ENCODE peak calls at places on chromosome 13, in six cellular contexts. V, Z, X, R, P and M are unnamed samples. For H3K9me3 and H3K27me3, the result is how much of the 10 kb centered on the place peaks cover.

GRCh38 chr13:47678201-47678963 is 322.7 kb downstream of the SUCLA2 start:
- DNase-seq in V (no peak), X (no peak), Z (no peak), R (no peak), P (no peak), M (no peak)

GRCh38 chr13:72886272-72887062 is 104.5 kb downstream of the PIBF1 start:
- DNase-seq in Z (no peak), V (no peak), R (no peak), X (no peak), P (peak), M (no peak)

GRCh38 chr13:28046981-28047380 is 53.4 kb downstream of the FLT3 start:
- DNase-seq in Z (no peak), R (no peak), X (no peak), V (no peak), P (peak), M (peak)

GRCh38 chr13:77511552-77511951 is 24.0 kb upstream of the SCEL start:
- DNase-seq in Z (no peak), X (no peak), R (no peak), V (no peak), P (no peak), M (peak)

GRCh38 chr13:101289764-101290163 is 126.5 kb downstream of the NALCN start:
- DNase-seq in P (peak), V (no peak), R (no peak), X (no peak), Z (no peak), M (peak)

GRCh38 chr13:82698941-82699340 is 1183.3 kb downstream of the SLITRK1 start:
- DNase-seq in V (no peak), X (no peak), Z (no peak), R (no peak), P (no peak), M (no peak)

GRCh38 chr13:84296386-84296785 is 414.1 kb upstream of the SLITRK1 start:
- DNase-seq in Z (no peak), V (no peak), X (no peak), P (no peak), R (no peak), M (no peak)

GRCh38 chr13:89852570-89852969 is 1494.9 kb upstream of the MIR17HG start:
- DNase-seq in V (no peak), R (no peak), X (no peak), P (no peak), Z (no peak), M (no peak)

GRCh38 chr13:47420568-47420967 is 523.7 kb upstream of the HTR2A start:
- DNase-seq in Z (no peak), X (no peak), V (no peak), R (no peak), P (no peak), M (no peak)

GRCh38 chr13:99228737-99229691 is 28.4 kb downstream of the UBAC2 start:
- DNase-seq in P (peak), Z (no peak), X (no peak), V (no peak), R (no peak), M (no peak)

GRCh38 chr13:50526771-50527567 is 316.5 kb downstream of the DLEU7 start:
- DNase-seq in X (no peak), Z (no peak), V (no peak), P (no peak), R (no peak), M (peak)

GRCh38 chr13:51976423-51976822 is 34.8 kb downstream of the ATP7B start:
- DNase-seq in Z (no peak), P (no peak), V (no peak), R (no peak), X (no peak), M (no peak)

GRCh38 chr13:48976677-48977625 is 1.2 kb downstream of the FNDC3A start:
- DNase-seq in X (no peak), P (peak), R (peak), V (no peak), Z (no peak), M (no peak)

GRCh38 chr13:112997188-112998135 is 28.4 kb downstream of the MCF2L start:
- DNase-seq in R (no peak), V (no peak), Z (no peak), P (no peak), X (no peak), M (no peak)

GRCh38 chr13:113880651-113881611 is 17.1 kb upstream of the GAS6 start:
- DNase-seq in X (no peak), R (no peak), Z (no peak), V (no peak), P (no peak), M (peak)

GRCh38 chr13:28534210-28534609 is 39.3 kb upstream of the FLT1 start:
- DNase-seq in P (no peak), R (no peak), V (no peak), X (no peak), Z (no peak), M (no peak)

GRCh38 chr13:107866007-107866665 is 349.2 kb downstream of the LIG4 start:
- DNase-seq in P (peak), V (no peak), Z (no peak), R (no peak), X (no peak), M (peak)

GRCh38 chr13:100707818-100708740 is 33.5 kb upstream of the TMTC4 start:
- DNase-seq in X (no peak), Z (no peak), P (no peak), V (no peak), R (no peak), M (peak)

GRCh38 chr13:68428292-68428691 is 1198.2 kb upstream of the PCDH9 start:
- DNase-seq in R (no peak), X (no peak), Z (no peak), V (no peak), P (no peak), M (no peak)

GRCh38 chr13:86383151-86383550 is 583.9 kb upstream of the SLITRK6 start:
- DNase-seq in P (no peak), V (no peak), R (no peak), X (no peak), Z (no peak), M (no peak)

GRCh38 chr13:31444266-31444862 is 244.6 kb downstream of the B3GLCT start:
- DNase-seq in P (peak), V (peak), R (no peak), X (no peak), Z (no peak), M (no peak)

GRCh38 chr13:44293908-44294735 is 79.5 kb upstream of the SERP2 start:
- DNase-seq in R (no peak), X (no peak), Z (no peak), V (no peak), P (peak), M (no peak)

GRCh38 chr13:114151031-114151430 is 18.6 kb upstream of the RASA3 start:
- DNase-seq in X (no peak), V (no peak), R (no peak), P (no peak), Z (no peak), M (no peak)

GRCh38 chr13:38872693-38873092 is 117.9 kb downstream of the STOML3 start:
- DNase-seq in X (no peak), R (peak), Z (peak), P (peak), V (no peak), M (peak)

GRCh38 chr13:50574731-50575130 is 268.8 kb downstream of the DLEU7 start:
- DNase-seq in V (no peak), X (no peak), P (peak), R (no peak), Z (no peak), M (peak)

GRCh38 chr13:42497798-42498197 is 76.2 kb upstream of the TNFSF11 start:
- DNase-seq in R (no peak), P (peak), V (no peak), X (no peak), Z (no peak), M (peak)

GRCh38 chr13:101623469-101624209 is 171.2 kb downstream of the ITGBL1 start:
- DNase-seq in X (no peak), R (no peak), V (no peak), P (no peak), Z (no peak), M (peak)

GRCh38 chr13:46504036-46504435 is 48.9 kb upstream of the LRCH1 start:
- DNase-seq in P (no peak), Z (no peak), R (no peak), V (no peak), X (no peak), M (no peak)

GRCh38 chr13:73070451-73070850 is 11.6 kb downstream of the KLF5 start:
- DNase-seq in R (no peak), Z (no peak), X (no peak), V (no peak), P (no peak), M (no peak)

GRCh38 chr13:77222000-77222690 is 104.7 kb downstream of the MYCBP2 start:
- DNase-seq in R (no peak), X (no peak), P (no peak), V (no peak), Z (no peak), M (no peak)

GRCh38 chr13:91362908-91363307 is 15.4 kb downstream of the MIR17HG start:
- DNase-seq in R (no peak), V (no peak), P (peak), Z (no peak), X (no peak), M (no peak)

GRCh38 chr13:43431279-43431678 is 355.5 kb downstream of the ENOX1 start:
- DNase-seq in R (no peak), X (no peak), P (no peak), Z (no peak), V (no peak), M (no peak)

GRCh38 chr13:111202745-111203144 is 87.6 kb downstream of the ARHGEF7 start:
- DNase-seq in X (no peak), V (no peak), Z (no peak), R (no peak), P (peak), M (peak)

GRCh38 chr13:111206148-111206547 is 91.0 kb downstream of the ARHGEF7 start:
- DNase-seq in X (no peak), V (no peak), Z (no peak), P (no peak), R (no peak), M (no peak)

GRCh38 chr13:111203742-111204386 is 88.8 kb downstream of the ARHGEF7 start:
- DNase-seq in R (no peak), X (no peak), P (no peak), V (no peak), Z (no peak), M (no peak)

GRCh38 chr13:111202149-111202548 is 87.0 kb downstream of the ARHGEF7 start:
- DNase-seq in Z (no peak), X (no peak), V (no peak), P (no peak), R (no peak), M (no peak)

DNA sequence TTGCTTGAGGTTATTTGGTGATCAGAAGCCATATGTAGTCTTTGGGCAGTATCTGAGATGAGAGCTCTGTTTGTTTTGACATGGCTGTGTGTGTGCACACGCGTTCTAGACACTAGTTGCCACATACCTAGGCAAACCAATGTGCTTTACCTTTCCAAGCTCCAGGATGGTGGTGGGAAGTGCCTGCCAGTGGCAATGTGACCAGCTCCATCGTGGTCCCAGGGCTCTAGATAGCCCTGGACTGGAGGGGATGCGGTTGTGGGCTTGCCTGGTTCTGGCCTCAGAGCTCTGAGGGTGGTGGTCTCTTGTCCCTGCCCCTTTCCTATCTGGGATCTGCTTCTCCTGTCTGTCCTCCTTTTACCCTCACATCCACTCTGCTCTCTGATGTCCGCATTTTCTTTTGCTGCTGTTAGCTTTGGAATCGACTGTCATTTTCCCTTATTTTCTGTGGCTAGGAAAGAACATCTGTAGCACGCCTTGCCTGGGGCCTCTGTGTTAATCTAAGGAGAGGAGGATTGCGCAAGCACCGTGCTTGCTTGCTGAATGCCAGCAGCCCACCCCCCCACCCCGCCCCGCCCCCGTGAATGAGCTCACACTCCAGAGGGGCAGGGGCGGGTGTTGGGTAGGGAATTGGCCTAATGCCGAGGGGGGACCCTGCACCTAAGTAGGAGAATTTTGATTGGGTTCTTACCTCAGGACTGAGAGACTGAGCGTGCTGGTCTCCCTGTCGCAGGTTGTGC is 89.5 kb downstream of the ARHGEF7 start:
- DNase-seq in X (peak), Z (no peak), P (peak), V (peak), R (no peak), M (no peak)
- H3K4me3 ChIP-seq in X (peak), Z (no peak), P (peak), V (peak), R (no peak), M (no peak)

GRCh38 chr13:41144576-41144975 is 12.0 kb upstream of the KBTBD6 start:
- DNase-seq in P (no peak), V (no peak), X (no peak), R (no peak), Z (no peak), M (no peak)

GRCh38 chr13:41150058-41150457 is 17.5 kb upstream of the KBTBD6 start:
- DNase-seq in V (no peak), Z (no peak), R (no peak), P (no peak), X (no peak), M (no peak)

GRCh38 chr13:41145136-41145908 is 12.7 kb upstream of the KBTBD6 start:
- DNase-seq in R (no peak), V (no peak), P (peak), X (no peak), Z (no peak), M (peak)

GRCh38 chr13:41152005-41152404 is 19.4 kb upstream of the KBTBD6 start:
- DNase-seq in X (no peak), Z (no peak), P (no peak), V (no peak), R (no peak), M (no peak)

GRCh38 chr13:41148421-41149283 is 16.1 kb upstream of the KBTBD6 start:
- DNase-seq in X (no peak), Z (no peak), R (no peak), P (no peak), V (no peak), M (no peak)
- H3K9me3 ChIP-seq in X (under half), Z (under half), R (half or more), P (under half), V (half or more), M (under half)

GRCh38 chr13:110923777-110924638 is 9.1 kb upstream of the ANKRD10 start:
- DNase-seq in R (no peak), V (no peak), Z (no peak), P (no peak), X (no peak), M (no peak)

GRCh38 chr13:110932588-110932987 is 17.7 kb upstream of the ANKRD10 start:
- DNase-seq in P (no peak), Z (no peak), X (no peak), V (no peak), R (no peak), M (no peak)

GRCh38 chr13:110924639-110924934 is 9.7 kb upstream of the ANKRD10 start:
- DNase-seq in V (no peak), X (no peak), R (no peak), Z (no peak), P (no peak), M (no peak)

GRCh38 chr13:110925023-110925608 is 10.2 kb upstream of the ANKRD10 start:
- DNase-seq in Z (no peak), R (peak), X (no peak), V (no peak), P (no peak), M (no peak)

GRCh38 chr13:110929104-110929777 is 14.4 kb upstream of the ANKRD10 start:
- DNase-seq in X (no peak), P (no peak), V (no peak), Z (no peak), R (no peak), M (no peak)
- H3K27me3 ChIP-seq in X (under half), P (under half), V (under half), Z (under half), R (under half), M (under half)

GRCh38 chr13:80716610-80717081 is 375.7 kb upstream of the SPRY2 start:
- DNase-seq in Z (no peak), P (peak), V (no peak), X (no peak), R (no peak), M (no peak)
- H3K4me3 ChIP-seq in Z (no peak), P (no peak), V (no peak), X (no peak), R (no peak), M (no peak)

GRCh38 chr13:20767309-20767943 is 6.3 kb downstream of the EEF1AKMT1 start:
- DNase-seq in Z (no peak), V (no peak), R (no peak), P (no peak), X (no peak), M (no peak)
- H3K9me3 ChIP-seq in Z (under half), V (under half), R (under half), P (under half), X (under half), M (under half)

GRCh38 chr13:21637296-21637695 is 33.3 kb upstream of the MICU2 start:
- DNase-seq in Z (no peak), V (no peak), R (no peak), P (no peak), X (no peak), M (peak)

GRCh38 chr13:21638319-21639282 is 32.3 kb upstream of the FGF9 start:
- DNase-seq in P (peak), Z (peak), V (no peak), R (peak), X (no peak), M (no peak)

GRCh38 chr13:21641629-21642028 is 29.2 kb upstream of the FGF9 start:
- DNase-seq in X (no peak), V (no peak), Z (no peak), R (no peak), P (no peak), M (no peak)

DNA sequence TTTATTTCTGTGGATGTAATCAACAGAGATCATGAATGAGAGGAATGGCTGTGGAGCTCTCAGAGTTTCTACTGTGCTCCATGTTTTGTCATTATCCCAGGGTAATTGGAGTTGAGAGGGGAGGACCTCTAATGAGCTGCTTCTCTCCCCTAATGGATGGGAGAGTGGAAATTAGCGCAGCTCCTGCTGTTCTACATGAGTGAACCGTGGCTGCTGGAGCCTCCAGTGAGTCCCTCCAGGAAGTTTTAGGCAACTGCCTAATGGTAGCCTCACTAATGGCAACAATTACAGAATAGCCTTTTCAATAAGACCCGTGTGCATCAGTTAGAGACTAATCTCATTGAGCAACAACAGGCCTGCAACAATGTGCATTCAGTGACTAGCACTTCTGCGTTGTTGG is 31.3 kb upstream of the FGF9 start:
- DNase-seq in R (no peak), Z (no peak), X (no peak), P (no peak), V (no peak), M (no peak)
- H3K27me3 ChIP-seq in R (under half), Z (under half), X (under half), P (under half), V (under half), M (under half)

GRCh38 chr13:74290324-74290773 is 156.1 kb upstream of the KLF12 start:
- DNase-seq in X (no peak), R (peak), P (peak), V (no peak), Z (no peak), M (peak)
- H3K4me3 ChIP-seq in X (peak), R (no peak), P (peak), V (peak), Z (no peak), M (no peak)

GRCh38 chr13:22506286-22506685 is 674.5 kb upstream of the SGCG start:
- DNase-seq in Z (no peak), R (no peak), P (no peak), X (no peak), V (no peak), M (no peak)
- H3K9me3 ChIP-seq in Z (under half), R (under half), P (under half), X (under half), V (under half), M (under half)

DNA sequence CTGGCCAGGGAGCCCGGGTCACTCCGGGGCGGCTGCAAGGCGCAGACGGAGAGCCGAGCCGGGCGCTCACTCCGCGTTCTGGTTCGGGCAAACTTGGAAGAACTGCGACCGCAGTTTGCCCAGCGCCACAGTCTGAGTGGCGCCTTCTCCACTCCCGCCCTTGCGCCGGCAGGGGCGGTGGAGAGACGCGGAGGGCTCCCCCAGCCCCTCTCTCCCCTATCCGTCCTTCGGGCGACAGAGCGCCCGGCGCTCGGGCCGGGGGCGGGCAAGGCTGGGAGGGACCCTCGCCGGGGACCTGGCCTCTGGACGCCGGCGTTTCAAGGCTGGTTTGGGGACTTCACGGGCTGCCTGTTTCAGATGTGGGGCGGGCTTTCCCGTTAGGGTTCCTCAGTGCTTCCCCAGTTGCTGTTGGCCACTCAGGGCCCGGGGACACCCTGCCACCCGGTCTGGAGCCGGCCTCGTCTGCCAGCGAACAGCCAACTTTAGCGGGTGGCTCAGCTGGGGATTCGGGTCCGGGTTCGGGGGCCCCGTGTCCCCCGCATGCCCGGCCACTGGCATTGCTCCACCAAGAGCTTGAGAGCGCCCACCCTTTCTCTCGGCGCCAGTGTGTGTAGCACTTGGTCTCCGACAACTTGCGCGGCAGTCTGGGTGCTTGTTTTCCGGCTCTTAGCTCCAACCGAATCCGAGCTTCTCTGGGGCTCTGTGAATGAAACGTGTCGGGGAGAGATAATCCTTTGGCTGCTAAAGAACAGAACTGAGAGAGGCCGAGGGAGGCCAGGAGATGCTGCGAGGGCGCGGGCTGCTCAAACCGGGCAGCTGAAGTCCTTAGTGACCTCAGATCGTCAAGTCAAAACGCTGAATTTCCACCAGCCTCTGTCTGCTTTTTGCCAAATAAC is 1.5 kb downstream of the GPC6 start:
- DNase-seq in P (peak), Z (no peak), V (peak), X (no peak), R (no peak), M (peak)
- H3K27me3 ChIP-seq in P (under half), Z (under half), V (half or more), X (under half), R (under half), M (under half)